ENCODE peak calls at places on chromosomes 3 and 15, in nine cellular contexts. One of them, this sample, is unnamed.

GRCh38 chr3:107637416-107638182 is 114.8 kb downstream of the BBX start:
- DNase-seq in RPMI7951: no peak
- DNase-seq in RWPE1: no peak
- DNase-seq in HTR-8/SVneo: no peak
- DNase-seq in fibroblast of gingiva: no peak
- DNase-seq in SHP77: no peak
- DNase-seq in cardiac muscle cell: no peak
- DNase-seq in AG08395: no peak
- DNase-seq in GM23248: no peak
- DNase-seq in this sample: no peak

GRCh38 chr3:8658326-8659212 is 14.0 kb upstream of the SSUH2 start:
- DNase-seq in fibroblast of gingiva: peak
- DNase-seq in cardiac muscle cell: peak
- DNase-seq in RWPE1: peak
- DNase-seq in AG08395: no peak
- DNase-seq in GM23248: no peak
- DNase-seq in SHP77: peak
- DNase-seq in RPMI7951: peak
- DNase-seq in HTR-8/SVneo: no peak
- DNase-seq in this sample: peak

GRCh38 chr3:5023777-5024346 is 44.6 kb downstream of the BHLHE40 start:
- DNase-seq in AG08395: no peak
- DNase-seq in RWPE1: no peak
- DNase-seq in RPMI7951: no peak
- DNase-seq in fibroblast of gingiva: no peak
- DNase-seq in cardiac muscle cell: no peak
- DNase-seq in HTR-8/SVneo: no peak
- DNase-seq in GM23248: no peak
- DNase-seq in SHP77: no peak
- DNase-seq in this sample: no peak

GRCh38 chr3:77052733-77053680 is 13.1 kb downstream of the ROBO2 start:
- DNase-seq in HTR-8/SVneo: no peak
- DNase-seq in SHP77: no peak
- DNase-seq in cardiac muscle cell: no peak
- DNase-seq in GM23248: no peak
- DNase-seq in RWPE1: no peak
- DNase-seq in RPMI7951: no peak
- DNase-seq in AG08395: no peak
- DNase-seq in fibroblast of gingiva: no peak
- DNase-seq in this sample: no peak

GRCh38 chr3:161348791-161349400 is 22.4 kb downstream of the SPTSSB start:
- DNase-seq in AG08395: no peak
- DNase-seq in fibroblast of gingiva: no peak
- DNase-seq in cardiac muscle cell: no peak
- DNase-seq in SHP77: no peak
- DNase-seq in RWPE1: no peak
- DNase-seq in HTR-8/SVneo: no peak
- DNase-seq in RPMI7951: peak
- DNase-seq in GM23248: peak
- DNase-seq in this sample: no peak

GRCh38 chr15:56492786-56493555 is 28.0 kb upstream of the MNS1 start:
- DNase-seq in fibroblast of gingiva: no peak
- DNase-seq in GM23248: no peak
- DNase-seq in RWPE1: no peak
- DNase-seq in cardiac muscle cell: no peak
- DNase-seq in SHP77: no peak
- DNase-seq in RPMI7951: no peak
- DNase-seq in AG08395: no peak
- DNase-seq in HTR-8/SVneo: no peak
- DNase-seq in this sample: no peak

GRCh38 chr3:963255-963654 is 129.6 kb upstream of the CNTN6 start:
- DNase-seq in cardiac muscle cell: no peak
- DNase-seq in AG08395: no peak
- DNase-seq in RPMI7951: no peak
- DNase-seq in GM23248: no peak
- DNase-seq in HTR-8/SVneo: no peak
- DNase-seq in fibroblast of gingiva: no peak
- DNase-seq in SHP77: no peak
- DNase-seq in RWPE1: no peak
- DNase-seq in this sample: no peak

GRCh38 chr15:48966595-48967301 is 3.0 kb upstream of the SHC4 start:
- DNase-seq in fibroblast of gingiva: no peak
- DNase-seq in GM23248: peak
- DNase-seq in HTR-8/SVneo: no peak
- DNase-seq in cardiac muscle cell: no peak
- DNase-seq in RPMI7951: peak
- DNase-seq in SHP77: no peak
- DNase-seq in AG08395: peak
- DNase-seq in RWPE1: no peak
- DNase-seq in this sample: no peak

GRCh38 chr15:68646156-68646555 is 67.4 kb downstream of the CORO2B start:
- DNase-seq in fibroblast of gingiva: no peak
- DNase-seq in AG08395: no peak
- DNase-seq in cardiac muscle cell: no peak
- DNase-seq in HTR-8/SVneo: no peak
- DNase-seq in GM23248: no peak
- DNase-seq in RPMI7951: peak
- DNase-seq in RWPE1: no peak
- DNase-seq in SHP77: no peak
- DNase-seq in this sample: no peak

GRCh38 chr3:197335428-197336132 is 37.2 kb upstream of the DLG1 start:
- DNase-seq in cardiac muscle cell: peak
- DNase-seq in fibroblast of gingiva: no peak
- DNase-seq in RWPE1: no peak
- DNase-seq in HTR-8/SVneo: no peak
- DNase-seq in AG08395: no peak
- DNase-seq in GM23248: no peak
- DNase-seq in RPMI7951: peak
- DNase-seq in SHP77: no peak
- DNase-seq in this sample: no peak

GRCh38 chr15:56871180-56871579 is 47.3 kb upstream of the TCF12 start:
- DNase-seq in SHP77: no peak
- DNase-seq in RPMI7951: peak
- DNase-seq in RWPE1: peak
- DNase-seq in AG08395: peak
- DNase-seq in fibroblast of gingiva: peak
- DNase-seq in GM23248: peak
- DNase-seq in cardiac muscle cell: no peak
- DNase-seq in HTR-8/SVneo: peak
- DNase-seq in this sample: peak

GRCh38 chr15:86336051-86336788 is 256.5 kb downstream of the AGBL1 start:
- DNase-seq in AG08395: peak
- DNase-seq in SHP77: no peak
- DNase-seq in RPMI7951: peak
- DNase-seq in fibroblast of gingiva: no peak
- DNase-seq in HTR-8/SVneo: no peak
- DNase-seq in GM23248: peak
- DNase-seq in RWPE1: peak
- DNase-seq in cardiac muscle cell: no peak
- DNase-seq in this sample: peak

GRCh38 chr3:23743141-23743784 is 62.5 kb upstream of the UBE2E1 start:
- DNase-seq in GM23248: no peak
- DNase-seq in AG08395: no peak
- DNase-seq in RWPE1: no peak
- DNase-seq in SHP77: peak
- DNase-seq in RPMI7951: no peak
- DNase-seq in HTR-8/SVneo: no peak
- DNase-seq in cardiac muscle cell: peak
- DNase-seq in fibroblast of gingiva: no peak
- DNase-seq in this sample: no peak

GRCh38 chr3:39965997-39966396 is 156.6 kb downstream of the MYRIP start:
- DNase-seq in RWPE1: no peak
- DNase-seq in HTR-8/SVneo: no peak
- DNase-seq in RPMI7951: no peak
- DNase-seq in cardiac muscle cell: no peak
- DNase-seq in fibroblast of gingiva: no peak
- DNase-seq in AG08395: no peak
- DNase-seq in GM23248: no peak
- DNase-seq in SHP77: no peak
- DNase-seq in this sample: no peak

GRCh38 chr3:49648354-49649057 is 25.6 kb upstream of the APEH start:
- DNase-seq in SHP77: no peak
- DNase-seq in RWPE1: no peak
- DNase-seq in fibroblast of gingiva: no peak
- DNase-seq in RPMI7951: no peak
- DNase-seq in AG08395: no peak
- DNase-seq in HTR-8/SVneo: no peak
- DNase-seq in GM23248: no peak
- DNase-seq in cardiac muscle cell: no peak
- DNase-seq in this sample: no peak

GRCh38 chr3:155462672-155463071 is 169.2 kb upstream of the STRIT1 start:
- DNase-seq in AG08395: no peak
- DNase-seq in GM23248: no peak
- DNase-seq in SHP77: no peak
- DNase-seq in RWPE1: no peak
- DNase-seq in RPMI7951: no peak
- DNase-seq in fibroblast of gingiva: no peak
- DNase-seq in cardiac muscle cell: no peak
- DNase-seq in HTR-8/SVneo: no peak
- DNase-seq in this sample: no peak

GRCh38 chr15:27454281-27455060 is 483.5 kb downstream of the GABRG3 start:
- DNase-seq in GM23248: peak
- DNase-seq in AG08395: peak
- DNase-seq in RWPE1: peak
- DNase-seq in SHP77: no peak
- DNase-seq in cardiac muscle cell: no peak
- DNase-seq in HTR-8/SVneo: no peak
- DNase-seq in RPMI7951: peak
- DNase-seq in fibroblast of gingiva: no peak
- DNase-seq in this sample: no peak

GRCh38 chr3:192467230-192468186 is 259.8 kb downstream of the FGF12 start:
- DNase-seq in HTR-8/SVneo: peak
- DNase-seq in cardiac muscle cell: peak
- DNase-seq in fibroblast of gingiva: peak
- DNase-seq in GM23248: peak
- DNase-seq in SHP77: peak
- DNase-seq in RPMI7951: peak
- DNase-seq in RWPE1: peak
- DNase-seq in AG08395: peak
- DNase-seq in this sample: peak

GRCh38 chr3:156150434-156151066 is 30.2 kb downstream of the KCNAB1 start:
- DNase-seq in RPMI7951: peak
- DNase-seq in GM23248: peak
- DNase-seq in AG08395: peak
- DNase-seq in HTR-8/SVneo: peak
- DNase-seq in RWPE1: peak
- DNase-seq in SHP77: peak
- DNase-seq in cardiac muscle cell: peak
- DNase-seq in fibroblast of gingiva: peak
- DNase-seq in this sample: peak

GRCh38 chr3:41330465-41330864 is 131.2 kb downstream of the CTNNB1 start:
- DNase-seq in GM23248: no peak
- DNase-seq in fibroblast of gingiva: no peak
- DNase-seq in RPMI7951: peak
- DNase-seq in AG08395: no peak
- DNase-seq in cardiac muscle cell: no peak
- DNase-seq in HTR-8/SVneo: no peak
- DNase-seq in RWPE1: no peak
- DNase-seq in SHP77: no peak
- DNase-seq in this sample: no peak

GRCh38 chr3:190130700-190131099 is 10.0 kb upstream of the P3H2 start:
- DNase-seq in GM23248: peak
- DNase-seq in RPMI7951: peak
- DNase-seq in RWPE1: no peak
- DNase-seq in fibroblast of gingiva: no peak
- DNase-seq in AG08395: no peak
- DNase-seq in cardiac muscle cell: no peak
- DNase-seq in HTR-8/SVneo: no peak
- DNase-seq in SHP77: no peak
- DNase-seq in this sample: no peak

GRCh38 chr3:196624008-196624790 is 15.3 kb upstream of the NRROS start:
- DNase-seq in HTR-8/SVneo: no peak
- DNase-seq in cardiac muscle cell: no peak
- DNase-seq in GM23248: no peak
- DNase-seq in fibroblast of gingiva: no peak
- DNase-seq in SHP77: no peak
- DNase-seq in AG08395: no peak
- DNase-seq in RWPE1: no peak
- DNase-seq in RPMI7951: no peak
- DNase-seq in this sample: no peak

GRCh38 chr3:37029111-37029510 is 35.8 kb downstream of the MLH1 start:
- DNase-seq in RWPE1: no peak
- DNase-seq in fibroblast of gingiva: no peak
- DNase-seq in SHP77: no peak
- DNase-seq in HTR-8/SVneo: no peak
- DNase-seq in AG08395: no peak
- DNase-seq in GM23248: no peak
- DNase-seq in RPMI7951: no peak
- DNase-seq in cardiac muscle cell: no peak
- DNase-seq in this sample: no peak

GRCh38 chr3:64223809-64224570 is 1.3 kb downstream of the PRICKLE2 start:
- DNase-seq in SHP77: no peak
- DNase-seq in RPMI7951: peak
- DNase-seq in AG08395: no peak
- DNase-seq in fibroblast of gingiva: peak
- DNase-seq in RWPE1: no peak
- DNase-seq in cardiac muscle cell: no peak
- DNase-seq in GM23248: peak
- DNase-seq in HTR-8/SVneo: no peak
- DNase-seq in this sample: no peak

GRCh38 chr3:139561959-139562676 is 22.6 kb upstream of the RBP1 start:
- DNase-seq in GM23248: peak
- DNase-seq in fibroblast of gingiva: no peak
- DNase-seq in RWPE1: peak
- DNase-seq in SHP77: peak
- DNase-seq in HTR-8/SVneo: peak
- DNase-seq in AG08395: peak
- DNase-seq in RPMI7951: peak
- DNase-seq in cardiac muscle cell: peak
- DNase-seq in this sample: peak

This sample was measured in MCF 10A.